ENCODE peak calls at places on chromosomes 4 and X, in six cellular contexts. Z is NCI-H1092 treated with DMSO at 0.1 percent for 48 hours; K is activated CD4-positive, alpha-beta T cell treated with anti-CD3 and anti-CD28 coated beads, Interleukin-2, amount 50 U/mL, for 1 hour; R is left colon; D is immature natural killer cell; U is mesothelial cell of epicardium. O is an unnamed sample.

GRCh38 chr4:89226665-89227572 is 80.7 kb downstream of the GPRIN3 start:
- DNase-seq in Z (peak), K (peak), R (peak), D (peak), U (peak), O (peak)

GRCh38 chrX:12984629-12985303 is 9.9 kb downstream of the TMSB4X start:
- DNase-seq in Z (peak), K (peak), R (peak), D (peak), U (peak), O (no peak)

GRCh38 chr4:189845145-189845846 is 95.4 kb upstream of the FRG1 start:
- DNase-seq in Z (no peak), K (no peak), R (no peak), D (no peak), U (no peak), O (no peak)

GRCh38 chrX:10121787-10122186 is 35.0 kb upstream of the CLCN4 start:
- DNase-seq in Z (no peak), K (no peak), R (no peak), D (peak), U (no peak), O (no peak)

GRCh38 chr4:2248821-2249261 is 6.9 kb upstream of the HAUS3 start:
- DNase-seq in Z (no peak), K (no peak), R (no peak), D (no peak), U (no peak), O (no peak)

GRCh38 chr4:56253631-56254241 is 133.6 kb downstream of the AASDH start:
- DNase-seq in Z (no peak), K (no peak), R (no peak), D (no peak), U (no peak), O (no peak)

GRCh38 chr4:140944539-140944938 is 188.4 kb upstream of the TBC1D9 start:
- DNase-seq in Z (no peak), K (no peak), R (no peak), D (no peak), U (no peak), O (no peak)

GRCh38 chrX:133600536-133600935 is 185.2 kb upstream of the GPC4 start:
- DNase-seq in Z (no peak), K (no peak), R (no peak), D (no peak), U (no peak), O (no peak)

GRCh38 chr4:122928930-122929329 is 6.5 kb upstream of the NUDT6 start:
- DNase-seq in Z (no peak), K (no peak), R (no peak), D (no peak), U (no peak), O (no peak)

O was measured in H1.